ENCODE peak calls at places on chromosomes 5 and 9, in seven cellular contexts. E, L, A, Y, N, F and O are unnamed samples.

GRCh38 chr5:121018004-121018403 is 553.9 kb downstream of the PRR16 start:
- DNase-seq in F (no peak), A (no peak), L (no peak), Y (no peak), E (no peak), N (no peak), O (no peak)

GRCh38 chr9:94591876-94592275 is 1.7 kb downstream of the FBP2 start:
- DNase-seq in E (no peak), F (no peak), A (no peak), L (no peak), Y (no peak), N (no peak), O (no peak)

GRCh38 chr9:2478421-2478820 is 143.2 kb upstream of the VLDLR start:
- DNase-seq in N (no peak), A (no peak), E (no peak), F (no peak), Y (no peak), L (no peak), O (no peak)

GRCh38 chr5:35900997-35901396 is 37.4 kb downstream of the CAPSL start:
- DNase-seq in Y (no peak), F (no peak), A (no peak), L (no peak), E (no peak), N (no peak), O (no peak)

GRCh38 chr5:18281947-18282557 is 647.8 kb downstream of the TAF11L14 start:
- DNase-seq in N (no peak), A (peak), E (no peak), L (peak), Y (peak), F (no peak), O (peak)

GRCh38 chr5:135879591-135879990 is 16.1 kb downstream of the IL9 start:
- DNase-seq in A (no peak), Y (no peak), E (no peak), N (no peak), F (no peak), L (no peak), O (no peak)

GRCh38 chr9:135992486-135993408 is 31.6 kb upstream of the UBAC1 start:
- DNase-seq in N (peak), E (peak), Y (peak), L (peak), A (no peak), F (peak), O (peak)

GRCh38 chr5:106843812-106844416 is 826.8 kb downstream of the EFNA5 start:
- DNase-seq in E (no peak), L (peak), Y (peak), N (no peak), A (peak), F (no peak), O (no peak)

GRCh38 chr9:89458768-89459496 is 39.0 kb downstream of the SEMA4D start:
- DNase-seq in Y (no peak), E (no peak), N (no peak), A (no peak), F (no peak), L (no peak), O (no peak)

GRCh38 chr5:168865973-168866372 is 286.8 kb upstream of the PANK3 start:
- DNase-seq in E (no peak), N (no peak), A (no peak), Y (no peak), L (no peak), F (no peak), O (no peak)

GRCh38 chr5:81075041-81075440 is 114.9 kb downstream of the RASGRF2 start:
- DNase-seq in F (no peak), L (no peak), E (no peak), Y (no peak), N (no peak), A (no peak), O (no peak)

GRCh38 chr9:69797680-69798079 is 22.9 kb upstream of the CFAP95 start:
- DNase-seq in Y (no peak), N (no peak), F (no peak), L (no peak), A (no peak), E (no peak), O (no peak)

GRCh38 chr5:42791151-42791550 is 20.5 kb downstream of the SELENOP start:
- DNase-seq in N (no peak), L (peak), E (no peak), A (no peak), F (no peak), Y (no peak), O (no peak)

GRCh38 chr9:5832093-5832542 is 799 bp downstream of the ERMP1 start:
- DNase-seq in N (no peak), L (no peak), A (no peak), F (no peak), Y (peak), E (no peak), O (no peak)

GRCh38 chr5:57692582-57693487 is 210.2 kb upstream of the ACTBL2 start:
- DNase-seq in L (peak), N (peak), F (peak), A (peak), Y (peak), E (peak), O (peak)
- H3K4me3 ChIP-seq in L (no peak), N (no peak), F (no peak), A (no peak), Y (no peak), E (no peak), O (no peak)

GRCh38 chr5:129096382-129096991 is 1.9 kb downstream of the ISOC1 start:
- DNase-seq in E (no peak), L (no peak), F (no peak), N (no peak), Y (peak), A (no peak), O (no peak)

GRCh38 chr5:129098488-129099183 is 4.1 kb downstream of the ISOC1 start:
- DNase-seq in N (no peak), F (no peak), Y (no peak), A (no peak), E (no peak), L (no peak), O (no peak)

GRCh38 chr5:129097498-129098296 is 3.1 kb downstream of the ISOC1 start:
- DNase-seq in L (no peak), N (no peak), A (no peak), E (no peak), Y (no peak), F (no peak), O (no peak)

GRCh38 chr5:129094087-129094923 is at the start of gene ISOC1:
- DNase-seq in A (peak), E (peak), N (peak), F (peak), Y (peak), L (peak), O (peak)

GRCh38 chr5:129094924-129095797 is 612 bp downstream of the ISOC1 start:
- DNase-seq in L (peak), N (peak), Y (peak), E (peak), F (peak), A (no peak), O (no peak)
- TF ChIP-seq CTCF in L (no peak), N (no peak), Y (no peak), E (no peak), F (no peak), A (peak), O (no peak)

GRCh38 chr9:13705913-13706312 is 426.4 kb upstream of the MPDZ start:
- DNase-seq in F (no peak), Y (peak), N (no peak), L (peak), A (no peak), E (peak), O (no peak)
- H3K4me3 ChIP-seq in F (no peak), Y (no peak), N (no peak), L (no peak), A (no peak), E (no peak), O (no peak)

DNA sequence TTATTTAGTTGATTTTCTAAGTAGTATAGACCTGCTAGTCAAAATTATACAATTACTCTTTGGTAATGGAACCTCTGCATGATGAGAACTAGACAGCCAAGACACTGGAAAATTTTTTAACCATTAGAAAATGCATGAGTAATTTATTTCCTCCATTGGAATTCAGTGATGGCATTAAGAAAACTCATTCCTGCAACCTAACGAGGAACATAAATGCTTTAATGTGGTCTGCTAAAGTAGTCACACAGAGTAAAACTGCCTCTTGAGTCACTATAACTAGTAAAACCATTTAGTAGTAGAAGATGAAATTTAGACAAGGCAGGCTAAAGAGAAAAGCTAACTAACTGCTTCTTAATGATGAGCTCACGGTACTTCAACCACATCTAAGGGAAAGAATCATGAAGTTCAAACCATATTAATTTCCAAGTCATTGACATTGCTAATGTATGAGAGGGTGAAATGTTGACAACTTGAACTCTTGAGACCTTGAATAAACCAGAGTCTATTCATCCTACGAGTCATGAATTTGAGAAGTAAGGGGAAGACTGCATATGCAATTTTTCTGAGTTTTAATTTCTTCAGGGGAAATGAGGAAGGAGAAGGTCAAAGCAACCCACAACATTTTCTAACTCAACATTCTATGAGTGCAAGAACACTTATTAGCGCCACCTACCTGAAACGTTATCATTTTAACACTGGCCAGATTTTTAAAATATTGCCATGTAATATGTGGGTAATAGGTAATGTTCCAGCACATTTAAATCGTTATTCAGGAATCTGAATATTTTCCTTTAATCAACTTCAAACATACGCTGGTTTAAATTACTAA is 74.4 kb downstream of the GLIS3 start:
- DNase-seq in F (no peak), E (no peak), Y (peak), L (peak), A (no peak), N (no peak), O (peak)
- TF ChIP-seq CTCF in F (no peak), E (no peak), Y (no peak), L (peak), A (no peak), N (no peak), O (peak)

GRCh38 chr9:114529285-114529684 is 24.0 kb upstream of the WHRN start:
- DNase-seq in F (no peak), N (no peak), A (no peak), L (no peak), E (no peak), Y (no peak), O (no peak)

GRCh38 chr9:114538241-114538640 is 33.0 kb upstream of the WHRN start:
- DNase-seq in L (no peak), A (no peak), E (no peak), F (no peak), N (peak), Y (no peak), O (no peak)

GRCh38 chr9:114532561-114533237 is 27.4 kb upstream of the WHRN start:
- DNase-seq in N (no peak), A (no peak), L (peak), Y (no peak), E (no peak), F (no peak), O (no peak)
- H3K4me3 ChIP-seq in N (no peak), A (no peak), L (no peak), Y (no peak), E (no peak), F (peak), O (no peak)